ENCODE peak calls at places on chromosomes 1 and 21, in nine cellular contexts. X is B cell, H is GM20000, S is left lung, R is astrocyte of the spinal cord, U is kidney epithelial cell, Y is endothelial cell, M is tibial nerve, E is fibroblast of mammary gland. O is an unnamed sample.

GRCh38 chr1:201554167-201554600 is 15.3 kb downstream of the NAV1 start:
- DNase-seq in E (no peak), H (no peak), U (no peak), R (no peak), X (no peak), Y (no peak), S (no peak), M (no peak), O (no peak)

GRCh38 chr1:235246022-235246948 is 81.7 kb downstream of the ARID4B start:
- DNase-seq in M (no peak), H (no peak), S (no peak), X (no peak), U (no peak), Y (no peak), R (no peak), E (no peak), O (no peak)

GRCh38 chr1:210600421-210601195 is 271.9 kb downstream of the HHAT start:
- DNase-seq in M (no peak), E (no peak), U (no peak), R (peak; percentile 65), X (no peak), Y (no peak), S (no peak), H (no peak), O (no peak)

GRCh38 chr1:96313216-96313615 is 408.4 kb upstream of the PTBP2 start:
- DNase-seq in Y (no peak), X (no peak), E (peak; percentile 86), H (no peak), U (no peak), S (no peak), M (no peak), R (peak; percentile 91), O (no peak)

GRCh38 chr1:61368876-61369275 is 286.5 kb downstream of the NFIA start:
- DNase-seq in M (no peak), S (no peak), E (no peak), H (no peak), R (no peak), X (no peak), Y (no peak), U (no peak), O (no peak)

GRCh38 chr21:35219719-35220118 is 170.6 kb upstream of the RUNX1 start:
- DNase-seq in M (no peak), E (no peak), R (no peak), S (no peak), X (no peak), U (no peak), Y (no peak), H (no peak), O (no peak)

GRCh38 chr1:170910273-170910672 is 25.1 kb upstream of the MROH9 start:
- DNase-seq in X (no peak), E (peak; percentile 85), M (no peak), Y (no peak), R (peak; percentile 31), U (no peak), S (no peak), H (no peak), O (no peak)

GRCh38 chr1:100597784-100598183 is 59.8 kb downstream of the GPR88 start:
- DNase-seq in E (no peak), X (no peak), M (no peak), H (no peak), R (no peak), S (no peak), Y (no peak), U (no peak), O (no peak)

GRCh38 chr1:185376288-185376687 is 59.2 kb upstream of the IVNS1ABP start:
- DNase-seq in R (no peak), M (no peak), U (no peak), X (no peak), H (no peak), E (no peak), S (no peak), Y (no peak), O (no peak)

GRCh38 chr1:165138960-165139359 is 217.6 kb downstream of the LMX1A start:
- DNase-seq in U (no peak), H (no peak), S (no peak), R (no peak), X (no peak), M (no peak), Y (no peak), E (no peak), O (no peak)

GRCh38 chr1:165147799-165148198 is 208.7 kb downstream of the LMX1A start:
- DNase-seq in U (no peak), M (no peak), S (no peak), E (no peak), Y (no peak), X (no peak), R (no peak), H (no peak), O (no peak)

GRCh38 chr1:165143437-165144065 is 213.0 kb downstream of the LMX1A start:
- DNase-seq in M (no peak), H (peak; percentile 16), S (no peak), U (no peak), E (peak; percentile 7), Y (peak; percentile 12), R (no peak), X (no peak), O (no peak)

DNA sequence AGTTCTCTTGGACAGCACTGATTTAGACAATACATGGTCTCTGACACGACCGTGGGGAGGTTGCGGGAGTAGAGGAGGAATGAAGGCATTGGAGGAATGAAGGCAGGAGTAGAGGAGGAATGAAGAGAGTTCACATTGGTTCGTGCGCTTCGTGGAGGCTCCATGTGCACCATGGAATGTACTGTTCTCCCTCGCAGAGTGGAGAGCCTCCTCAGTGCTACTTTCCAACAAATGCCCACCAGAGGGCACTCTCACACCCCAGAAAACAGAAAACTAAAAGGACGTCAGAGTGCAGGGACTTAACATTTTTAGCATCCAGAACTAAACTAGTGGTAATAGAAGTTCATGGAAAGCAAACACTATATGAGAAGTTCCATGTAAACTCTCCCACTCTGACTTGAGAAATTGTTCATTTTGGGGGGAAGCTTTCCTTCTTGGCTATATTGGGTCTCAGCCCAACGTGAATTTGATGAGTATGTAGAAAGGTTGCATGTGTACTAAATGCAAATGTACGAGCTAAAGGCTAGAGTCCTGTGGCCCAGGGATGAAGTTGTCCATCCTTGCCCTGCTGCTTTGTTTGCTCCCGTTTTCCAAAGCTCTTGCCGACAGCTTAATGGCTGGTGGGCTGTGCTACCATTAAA is 211.6 kb downstream of the LMX1A start:
- DNase-seq in R (peak; percentile 45), S (peak; percentile 34), Y (peak; percentile 69), X (no peak), U (no peak), M (peak; percentile 19), H (peak; percentile 26), E (peak; percentile 61), O (peak; percentile 54)
- TF ChIP-seq CTCF in R (peak; percentile 78), S (peak; percentile 75), Y (peak; percentile 66), X (peak; percentile 74), U (peak; percentile 68), M (peak; percentile 56), H (peak; percentile 79), E (peak; percentile 82), O (peak; percentile 91)

GRCh38 chr1:226064816-226065248 is 2.3 kb downstream of the H3-3A start:
- DNase-seq in Y (peak; percentile 26), R (peak; percentile 68), X (peak; percentile 30), S (no peak), E (peak; percentile 76), M (no peak), H (peak; percentile 55), U (no peak), O (no peak)
- TF ChIP-seq CTCF in Y (no peak), R (peak; percentile 81), X (peak; percentile 62), S (no peak), E (peak; percentile 89), M (peak; percentile 46), H (peak; percentile 68), U (peak; percentile 76), O (peak; percentile 56)

GRCh38 chr1:228554107-228554506 is 66.9 kb downstream of the RNF187 start:
- DNase-seq in R (no peak), H (no peak), E (no peak), U (no peak), Y (no peak), S (no peak), X (no peak), M (no peak), O (no peak)

GRCh38 chr1:228552596-228553176 is 65.5 kb downstream of the RNF187 start:
- DNase-seq in U (no peak), H (no peak), M (no peak), E (no peak), X (no peak), Y (no peak), R (no peak), S (no peak), O (no peak)

GRCh38 chr1:228555074-228555989 is 68.2 kb downstream of the RNF187 start:
- DNase-seq in R (no peak), E (peak; percentile 34), M (no peak), U (no peak), X (peak; percentile 35), Y (no peak), H (peak; percentile 34), S (no peak), O (no peak)
- TF ChIP-seq CTCF in R (no peak), E (no peak), M (no peak), U (no peak), X (no peak), Y (no peak), H (no peak), S (no peak), O (no peak)

GRCh38 chr1:55224729-55225128 is 9.6 kb upstream of the USP24 start:
- DNase-seq in M (no peak), X (no peak), Y (no peak), R (no peak), H (no peak), E (no peak), U (no peak), S (no peak), O (no peak)
- TF ChIP-seq CTCF in M (no peak), X (no peak), Y (no peak), R (no peak), H (no peak), E (no peak), U (no peak), S (no peak), O (no peak)

GRCh38 chr1:230568008-230568407 is 74.3 kb upstream of the COG2 start:
- DNase-seq in Y (no peak), S (no peak), R (peak; percentile 7), E (peak; percentile 46), M (no peak), H (no peak), U (no peak), X (no peak), O (no peak)
- TF ChIP-seq CTCF in Y (no peak), S (no peak), R (no peak), E (peak; percentile 7), M (no peak), H (no peak), U (peak; percentile 59), X (no peak), O (peak; percentile 61)

GRCh38 chr1:204721378-204722041 is 36.0 kb upstream of the LRRN2 start:
- DNase-seq in Y (no peak), E (no peak), U (no peak), H (no peak), S (no peak), M (no peak), X (no peak), R (no peak), O (no peak)
- TF ChIP-seq CTCF in Y (no peak), E (no peak), U (no peak), H (no peak), S (no peak), M (no peak), X (no peak), R (no peak), O (no peak)

O was measured in progenitor cell of endocrine pancreas.